ENCODE peak calls at places on chromosomes 12 and 14, in eight cellular contexts. T is GM12892, G is RCC 7860, R is substantia nigra, V is memory B cell, D is fibroblast of mammary gland, H is HS-5, O is pons. J is an unnamed sample.

GRCh38 chr12:111330800-111331752 is 37.8 kb downstream of the PHETA1 start:
- DNase-seq in T (no peak), G (peak), R (no peak), V (no peak), D (peak), H (peak), O (peak), J (peak)

GRCh38 chr12:2273288-2273687 is 220.5 kb downstream of the CACNA1C start:
- DNase-seq in T (no peak), G (no peak), R (peak), V (no peak), D (peak), H (no peak), O (no peak), J (no peak)

GRCh38 chr12:3962661-3963483 is 89.7 kb upstream of the PARP11 start:
- DNase-seq in T (no peak), G (no peak), R (no peak), V (no peak), D (no peak), H (no peak), O (peak), J (no peak)

GRCh38 chr12:64332938-64333337 is 57.6 kb downstream of the C12orf56 start:
- DNase-seq in T (no peak), G (no peak), R (no peak), V (no peak), D (no peak), H (no peak), O (no peak), J (no peak)

GRCh38 chr12:53575502-53576264 is 50.5 kb downstream of the ATF7 start:
- DNase-seq in T (no peak), G (peak), R (no peak), V (no peak), D (peak), H (peak), O (no peak), J (no peak)

GRCh38 chr12:6974180-6974579 is 3.5 kb downstream of the EMG1 start:
- DNase-seq in T (no peak), G (no peak), R (no peak), V (no peak), D (no peak), H (no peak), O (no peak), J (no peak)

GRCh38 chr12:125092872-125093680 is 27.8 kb downstream of the AACS start:
- DNase-seq in T (no peak), G (peak), R (peak), V (no peak), D (peak), H (peak), O (peak), J (no peak)

GRCh38 chr14:64364907-64365306 is 23.2 kb upstream of the MTHFD1 start:
- DNase-seq in T (no peak), G (no peak), R (no peak), V (no peak), D (peak), H (peak), O (no peak), J (no peak)

GRCh38 chr14:34122650-34123049 is 171.8 kb upstream of the EGLN3 start:
- DNase-seq in T (no peak), G (no peak), R (no peak), V (no peak), D (no peak), H (no peak), O (no peak), J (no peak)

GRCh38 chr14:77299776-77300175 is 20.9 kb downstream of the POMT2 start:
- DNase-seq in T (no peak), G (no peak), R (no peak), V (no peak), D (no peak), H (no peak), O (no peak), J (no peak)

GRCh38 chr12:79886917-79887519 is 47.9 kb downstream of the PPP1R12A start:
- DNase-seq in T (no peak), G (peak), R (no peak), V (no peak), D (peak), H (peak), O (peak), J (no peak)

GRCh38 chr14:21257395-21258193 is 11.6 kb downstream of the HNRNPC start:
- DNase-seq in T (no peak), G (no peak), R (no peak), V (no peak), D (peak), H (no peak), O (no peak), J (no peak)

J was measured in BJ.